ENCODE peak calls at places on chromosome 7, in six cellular contexts. W is uterus, V is neural progenitor cell, L is psoas muscle, J is HCT116, G is B cell. H is an unnamed sample.

GRCh38 chr7:79806161-79806734 is 328.4 kb upstream of the GNAI1 start:
- DNase-seq in W (no peak), V (peak), L (no peak), J (peak), G (no peak), H (no peak)

GRCh38 chr7:3636131-3636860 is 335.2 kb downstream of the SDK1 start:
- DNase-seq in W (no peak), V (no peak), L (no peak), J (no peak), G (no peak), H (no peak)

GRCh38 chr7:99597762-99598501 is at the start of gene TMEM225B:
- DNase-seq in W (no peak), V (no peak), L (no peak), J (no peak), G (no peak), H (no peak)

GRCh38 chr7:87574630-87575029 is 26.1 kb downstream of the ABCB1 start:
- DNase-seq in W (no peak), V (no peak), L (no peak), J (peak), G (no peak), H (peak)

GRCh38 chr7:136958016-136958415 is 89.6 kb downstream of the CHRM2 start:
- DNase-seq in W (no peak), V (no peak), L (no peak), J (no peak), G (no peak), H (no peak)

GRCh38 chr7:11212080-11212711 is 238.5 kb downstream of the PHF14 start:
- DNase-seq in W (peak), V (peak), L (no peak), J (peak), G (peak), H (peak)

GRCh38 chr7:132970257-132970656 is 111.6 kb downstream of the CHCHD3 start:
- DNase-seq in W (no peak), V (no peak), L (no peak), J (no peak), G (no peak), H (no peak)

GRCh38 chr7:148110097-148110868 is 480.3 kb upstream of the C7orf33 start:
- DNase-seq in W (no peak), V (peak), L (no peak), J (no peak), G (no peak), H (no peak)

DNA sequence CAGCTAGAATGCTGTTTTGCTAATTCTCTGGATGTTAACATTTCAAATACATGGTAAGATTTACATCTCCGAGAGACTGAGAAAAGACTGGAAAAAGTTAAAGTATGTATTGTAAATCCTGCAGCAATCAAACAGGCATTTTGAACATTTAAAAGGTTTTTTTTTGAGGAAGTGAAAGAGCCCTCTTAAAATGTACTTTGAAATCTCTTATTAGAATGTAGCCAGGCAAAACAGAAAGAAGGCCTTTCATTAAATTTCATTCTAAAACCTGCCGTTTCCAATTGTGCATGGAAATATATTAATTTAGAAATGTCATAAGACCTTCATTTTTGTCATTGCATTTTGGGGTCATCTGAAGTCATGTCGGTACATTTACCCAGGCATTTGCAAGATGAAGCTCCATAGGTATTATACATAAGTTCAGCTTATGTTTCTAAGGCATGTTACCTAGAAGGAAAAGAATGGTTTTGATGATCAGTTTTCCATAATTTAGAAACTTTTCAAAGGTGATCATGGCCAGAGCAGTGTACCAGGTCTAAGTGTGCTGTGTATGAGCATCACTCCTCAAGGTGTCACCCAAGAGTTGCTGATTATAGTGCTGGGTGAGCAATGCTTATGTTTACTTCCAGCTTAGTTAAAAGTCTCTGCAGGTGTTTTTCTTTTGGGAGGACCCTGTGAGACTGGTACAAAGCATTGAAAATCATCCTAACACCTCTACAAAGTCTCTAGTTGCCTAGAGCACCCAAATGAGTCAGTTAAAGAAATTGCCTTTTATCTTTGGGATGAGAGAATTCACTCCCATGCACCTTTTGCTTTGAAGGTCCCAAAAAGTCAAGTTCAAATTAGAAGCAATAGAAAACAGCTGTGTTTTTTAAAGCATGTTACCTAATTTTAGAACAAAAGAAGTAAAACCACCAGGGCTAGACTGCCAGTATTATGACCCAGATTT is 7.1 kb downstream of the ZNF736 start:
- DNase-seq in W (no peak), V (no peak), L (no peak), J (no peak), G (no peak), H (no peak)
- TF ChIP-seq CTCF in W (no peak), V (no peak), L (no peak), J (no peak), G (no peak), H (no peak)

GRCh38 chr7:101772508-101773306 is 44.7 kb upstream of the CUX1 start:
- DNase-seq in W (no peak), V (no peak), L (no peak), J (no peak), G (no peak), H (no peak)
- TF ChIP-seq CTCF in W (no peak), V (no peak), L (no peak), J (no peak), G (no peak), H (no peak)

GRCh38 chr7:154998481-154998880 is 4.4 kb downstream of the PAXIP1 start:
- DNase-seq in W (no peak), V (no peak), L (no peak), J (no peak), G (no peak), H (no peak)

GRCh38 chr7:155003215-155003999 is 483 bp upstream of the PAXIP1 start:
- DNase-seq in W (peak), V (peak), L (peak), J (peak), G (peak), H (peak)

GRCh38 chr7:155002411-155003214 is at the start of gene PAXIP1:
- DNase-seq in W (no peak), V (peak), L (peak), J (no peak), G (no peak), H (peak)

GRCh38 chr7:155001756-155002410 is 1.0 kb downstream of the PAXIP1 start:
- DNase-seq in W (no peak), V (no peak), L (no peak), J (no peak), G (no peak), H (peak)

GRCh38 chr7:155000795-155001194 is 2.1 kb downstream of the PAXIP1 start:
- DNase-seq in W (no peak), V (no peak), L (no peak), J (no peak), G (no peak), H (no peak)
- TF ChIP-seq CTCF in W (no peak), V (peak), L (no peak), J (peak), G (no peak), H (no peak)

GRCh38 chr7:81441750-81442149 is 328.1 kb downstream of the HGF start:
- DNase-seq in W (no peak), V (no peak), L (no peak), J (no peak), G (no peak), H (no peak)

GRCh38 chr7:81445462-81445861 is 324.4 kb downstream of the HGF start:
- DNase-seq in W (no peak), V (no peak), L (no peak), J (no peak), G (no peak), H (no peak)

GRCh38 chr7:81446212-81446611 is 323.6 kb downstream of the HGF start:
- DNase-seq in W (no peak), V (no peak), L (no peak), J (no peak), G (no peak), H (no peak)

GRCh38 chr7:81449105-81449504 is 320.7 kb downstream of the HGF start:
- DNase-seq in W (no peak), V (no peak), L (no peak), J (no peak), G (no peak), H (no peak)

DNA sequence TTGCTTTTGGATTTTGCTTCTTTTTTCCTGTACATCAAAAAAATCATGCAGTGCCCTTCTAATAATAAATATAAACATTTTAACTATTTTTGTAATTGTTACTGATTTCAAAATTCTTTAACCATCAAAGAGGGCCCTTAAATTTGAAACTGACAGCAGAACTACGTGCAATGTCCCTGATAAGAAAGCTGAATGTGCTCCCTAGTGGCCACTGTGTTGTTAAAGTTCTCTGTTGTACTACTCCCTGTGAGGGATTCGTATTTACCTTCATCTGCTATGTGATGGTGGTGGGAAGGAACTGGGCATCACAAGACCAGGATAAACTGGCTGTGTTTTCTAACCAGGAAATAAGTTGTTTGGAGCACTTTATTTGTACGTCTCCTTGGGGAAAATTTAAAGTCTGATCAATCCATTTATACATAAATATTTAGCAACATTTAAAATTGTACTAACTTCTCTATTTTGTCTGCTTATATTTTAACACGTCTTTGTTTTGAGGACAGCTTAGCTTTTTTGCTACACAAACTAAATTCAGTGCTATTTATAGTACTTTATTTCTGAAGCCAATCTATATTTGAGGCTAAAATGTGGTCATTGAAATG is 322.4 kb downstream of the HGF start:
- DNase-seq in W (no peak), V (peak), L (no peak), J (peak), G (no peak), H (no peak)
- TF ChIP-seq CTCF in W (peak), V (peak), L (peak), J (peak), G (no peak), H (no peak)

DNA sequence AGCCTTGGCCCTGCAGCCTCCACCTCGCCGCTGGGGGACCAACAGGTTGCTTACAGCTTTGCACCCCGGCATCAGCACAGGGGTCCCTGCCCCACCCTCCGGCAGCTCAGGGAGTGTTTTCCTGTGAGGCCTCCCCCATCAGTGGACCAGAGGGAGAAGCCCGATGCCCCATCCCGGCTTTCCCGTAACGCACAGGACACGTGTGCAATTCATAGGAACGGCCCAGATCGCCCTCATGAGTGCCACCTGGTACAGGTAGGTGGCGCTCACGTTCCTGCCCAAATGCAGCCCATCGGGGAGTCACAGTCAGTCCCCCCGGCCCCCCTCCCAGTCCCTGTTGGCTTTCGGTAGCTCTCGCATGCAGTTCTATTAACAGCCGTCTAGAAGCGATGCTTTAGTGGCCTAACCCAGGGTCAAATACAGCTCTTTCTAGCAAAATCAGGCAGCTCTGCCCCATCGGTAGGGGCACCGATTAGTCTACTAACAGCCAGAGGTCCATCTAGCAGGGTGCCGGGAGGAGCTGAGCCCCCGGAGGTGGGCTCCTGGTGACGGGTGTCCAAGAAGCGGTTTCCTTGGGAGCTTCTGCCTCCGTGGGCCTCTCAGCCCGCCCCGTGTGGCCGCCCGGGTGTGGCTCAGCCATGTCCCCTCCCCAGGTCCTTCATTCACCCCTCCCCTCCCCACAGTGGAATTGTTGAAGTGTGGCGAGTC is 48.4 kb upstream of the GTF2IRD1 start:
- DNase-seq in W (no peak), V (peak), L (no peak), J (no peak), G (no peak), H (no peak)
- TF ChIP-seq CTCF in W (no peak), V (peak), L (peak), J (peak), G (peak), H (peak)

GRCh38 chr7:130814753-130815152 is 80.7 kb upstream of the KLF14 start:
- DNase-seq in W (no peak), V (peak), L (no peak), J (peak), G (no peak), H (no peak)
- TF ChIP-seq CTCF in W (no peak), V (peak), L (no peak), J (peak), G (peak), H (peak)

GRCh38 chr7:124912972-124913371 is 16.7 kb downstream of the POT1 start:
- DNase-seq in W (no peak), V (no peak), L (no peak), J (no peak), G (no peak), H (no peak)
- TF ChIP-seq CTCF in W (no peak), V (no peak), L (no peak), J (no peak), G (no peak), H (no peak)

DNA sequence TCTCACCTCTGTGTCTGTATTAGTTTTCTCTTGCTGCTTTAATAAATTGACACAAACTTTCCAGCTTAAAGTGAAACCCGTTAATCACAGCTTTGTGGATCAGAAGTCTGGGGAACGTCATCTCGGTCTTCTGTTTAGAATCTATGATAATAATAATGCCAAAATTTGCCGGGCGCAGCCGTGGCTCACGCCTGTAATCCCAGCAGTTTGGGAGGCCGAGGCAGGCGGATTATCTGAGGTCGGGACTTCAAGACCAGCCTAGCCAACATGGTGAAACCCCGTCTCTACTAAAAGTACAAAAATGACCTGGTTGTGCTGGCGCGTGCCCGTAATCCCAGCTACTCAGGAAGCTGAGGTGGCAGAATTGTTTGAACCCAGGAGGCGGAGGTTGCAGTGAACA is 8.8 kb upstream of the ZPBP start:
- DNase-seq in W (no peak), V (no peak), L (no peak), J (no peak), G (no peak), H (no peak)
- TF ChIP-seq CTCF in W (no peak), V (no peak), L (no peak), J (no peak), G (no peak), H (no peak)

GRCh38 chr7:95357623-95358022 is 33.3 kb upstream of the PON1 start:
- DNase-seq in W (no peak), V (no peak), L (no peak), J (no peak), G (no peak), H (no peak)
- TF ChIP-seq CTCF in W (no peak), V (peak), L (no peak), J (no peak), G (no peak), H (no peak)